ENCODE peak calls at places on chromosomes 4 and X, in seven cellular contexts. O is K562, D is HCT116, N is SK-N-SH, E is H1, V is GM12878, Z is HepG2. A is an unnamed sample.

GRCh38 chrX:13938053-13938765 is 91.5 kb downstream of the GEMIN8 start:
- DNase-seq in O (no peak), D (no peak), N (peak), E (no peak), V (no peak), Z (no peak), A (peak)

GRCh38 chrX:39450578-39450977 is 647.2 kb downstream of the BCOR start:
- DNase-seq in O (peak), D (no peak), N (no peak), E (no peak), V (no peak), Z (no peak), A (no peak)

GRCh38 chrX:47607091-47607490 is 12.6 kb downstream of the SYN1 start:
- DNase-seq in O (no peak), D (no peak), N (no peak), E (no peak), V (no peak), Z (no peak), A (no peak)

GRCh38 chr4:99587803-99588202 is 13.2 kb downstream of the MTTP start:
- DNase-seq in O (no peak), D (no peak), N (no peak), E (no peak), V (no peak), Z (no peak), A (no peak)

GRCh38 chrX:23815376-23815775 is 32.4 kb downstream of the SAT1 start:
- DNase-seq in O (no peak), D (no peak), N (no peak), E (no peak), V (no peak), Z (no peak), A (no peak)

GRCh38 chr4:5018603-5019002 is 655 bp downstream of the CYTL1 start:
- DNase-seq in O (no peak), D (no peak), N (peak), E (no peak), V (no peak), Z (no peak), A (no peak)

GRCh38 chr4:90586799-90587198 is 459.6 kb downstream of the CCSER1 start:
- DNase-seq in O (no peak), D (no peak), N (no peak), E (no peak), V (no peak), Z (no peak), A (no peak)

GRCh38 chr4:48739560-48740019 is 40.5 kb downstream of the FRYL start:
- DNase-seq in O (no peak), D (no peak), N (no peak), E (no peak), V (peak), Z (no peak), A (no peak)

GRCh38 chr4:76449362-76449767 is 14.3 kb downstream of the SHROOM3 start:
- DNase-seq in O (no peak), D (no peak), N (no peak), E (no peak), V (no peak), Z (no peak), A (no peak)

GRCh38 chr4:14831447-14831846 is 170.8 kb upstream of the CPEB2 start:
- DNase-seq in O (no peak), D (no peak), N (no peak), E (no peak), V (no peak), Z (no peak), A (no peak)

GRCh38 chr4:56979674-56980073 is 978 bp downstream of the POLR2B start:
- DNase-seq in O (no peak), D (no peak), N (no peak), E (no peak), V (no peak), Z (peak), A (no peak)

GRCh38 chr4:95263960-95264359 is 284.8 kb downstream of the UNC5C start:
- DNase-seq in O (no peak), D (no peak), N (no peak), E (no peak), V (no peak), Z (no peak), A (no peak)

GRCh38 chrX:1720826-1721225 is 106.0 kb downstream of the ASMT start:
- DNase-seq in O (no peak), D (no peak), N (no peak), E (no peak), V (no peak), Z (no peak), A (no peak)

GRCh38 chr4:61400446-61400845 is 200.3 kb downstream of the ADGRL3 start:
- DNase-seq in O (no peak), D (no peak), N (no peak), E (no peak), V (no peak), Z (no peak), A (no peak)

GRCh38 chr4:2925931-2926860 is 37.0 kb downstream of the NOP14 start:
- DNase-seq in O (no peak), D (no peak), N (no peak), E (no peak), V (no peak), Z (no peak), A (no peak)

GRCh38 chr4:84497220-84497834 is 1.8 kb downstream of the NKX6-1 start:
- DNase-seq in O (no peak), D (no peak), N (peak), E (no peak), V (no peak), Z (no peak), A (no peak)

GRCh38 chr4:169677150-169677732 is 56.9 kb downstream of the CLCN3 start:
- DNase-seq in O (no peak), D (no peak), N (no peak), E (no peak), V (no peak), Z (no peak), A (no peak)

GRCh38 chr4:8117278-8117682 is 41.3 kb downstream of the ABLIM2 start:
- DNase-seq in O (peak), D (peak), N (peak), E (peak), V (peak), Z (peak), A (peak)

GRCh38 chr4:99886146-99886545 is 8.1 kb downstream of the LAMTOR3 start:
- DNase-seq in O (no peak), D (no peak), N (no peak), E (no peak), V (no peak), Z (no peak), A (no peak)

GRCh38 chr4:151921371-151921770 is 160.6 kb upstream of the GATB start:
- DNase-seq in O (no peak), D (no peak), N (no peak), E (no peak), V (no peak), Z (no peak), A (no peak)

GRCh38 chr4:138243369-138243768 is 1.2 kb upstream of the SLC7A11 start:
- DNase-seq in O (no peak), D (peak), N (no peak), E (no peak), V (no peak), Z (no peak), A (no peak)

GRCh38 chr4:25913056-25913850 is 767 bp upstream of the SMIM20 start:
- DNase-seq in O (no peak), D (no peak), N (peak), E (no peak), V (no peak), Z (no peak), A (no peak)

GRCh38 chr4:105140684-105141490 is 5.8 kb upstream of the TET2 start:
- DNase-seq in O (no peak), D (no peak), N (peak), E (no peak), V (no peak), Z (peak), A (no peak)

GRCh38 chr4:15231265-15232091 is 196.4 kb upstream of the C1QTNF7 start:
- DNase-seq in O (peak), D (peak), N (peak), E (no peak), V (peak), Z (peak), A (peak)

GRCh38 chrX:53558646-53559045 is 124.5 kb upstream of the HSD17B10 start:
- DNase-seq in O (no peak), D (no peak), N (no peak), E (no peak), V (no peak), Z (no peak), A (no peak)

GRCh38 chrX:152635941-152636340 is 1.8 kb upstream of the GABRQ start:
- DNase-seq in O (peak), D (peak), N (peak), E (no peak), V (no peak), Z (peak), A (peak)

GRCh38 chr4:138181288-138181687 is 60.9 kb downstream of the SLC7A11 start:
- DNase-seq in O (no peak), D (no peak), N (no peak), E (no peak), V (no peak), Z (no peak), A (no peak)

GRCh38 chr4:5782829-5783476 is 72.0 kb downstream of the EVC start:
- DNase-seq in O (no peak), D (no peak), N (no peak), E (no peak), V (no peak), Z (no peak), A (no peak)

GRCh38 chr4:141388483-141388882 is 167.8 kb downstream of the ZNF330 start:
- DNase-seq in O (no peak), D (no peak), N (no peak), E (no peak), V (no peak), Z (no peak), A (no peak)

GRCh38 chrX:19785647-19786046 is 101.8 kb downstream of the SH3KBP1 start:
- DNase-seq in O (no peak), D (no peak), N (no peak), E (no peak), V (no peak), Z (no peak), A (no peak)

GRCh38 chr4:113169368-113169767 is 119.9 kb downstream of the ANK2 start:
- DNase-seq in O (no peak), D (no peak), N (no peak), E (no peak), V (no peak), Z (peak), A (no peak)

GRCh38 chrX:31287861-31288260 is 216.0 kb upstream of the FTHL17 start:
- DNase-seq in O (no peak), D (no peak), N (no peak), E (no peak), V (no peak), Z (no peak), A (no peak)

GRCh38 chrX:20116087-20116574 is 576 bp downstream of the MAP7D2 start:
- DNase-seq in O (no peak), D (no peak), N (peak), E (no peak), V (no peak), Z (no peak), A (no peak)

GRCh38 chr4:124423160-124423559 is 289.4 kb downstream of the ANKRD50 start:
- DNase-seq in O (no peak), D (no peak), N (no peak), E (no peak), V (no peak), Z (no peak), A (no peak)

GRCh38 chrX:54786972-54787371 is 11.1 kb downstream of the ITIH6 start:
- DNase-seq in O (no peak), D (no peak), N (no peak), E (no peak), V (no peak), Z (no peak), A (peak)

GRCh38 chrX:69626129-69626528 is 10.2 kb downstream of the EDA start:
- DNase-seq in O (no peak), D (no peak), N (no peak), E (no peak), V (no peak), Z (no peak), A (no peak)

GRCh38 chr4:129804458-129804981 is 708.6 kb downstream of the C4orf33 start:
- DNase-seq in O (no peak), D (no peak), N (no peak), E (no peak), V (no peak), Z (no peak), A (no peak)

GRCh38 chr4:80452768-80453167 is 117.2 kb downstream of the CFAP299 start:
- DNase-seq in O (no peak), D (no peak), N (no peak), E (no peak), V (no peak), Z (no peak), A (no peak)

GRCh38 chr4:88115587-88115986 is 42.9 kb downstream of the ABCG2 start:
- DNase-seq in O (no peak), D (no peak), N (no peak), E (no peak), V (no peak), Z (no peak), A (no peak)
- TF ChIP-seq JUND in O (no peak), D (no peak), N (no peak), E (no peak), V (no peak), Z (no peak), A (no peak)

DNA sequence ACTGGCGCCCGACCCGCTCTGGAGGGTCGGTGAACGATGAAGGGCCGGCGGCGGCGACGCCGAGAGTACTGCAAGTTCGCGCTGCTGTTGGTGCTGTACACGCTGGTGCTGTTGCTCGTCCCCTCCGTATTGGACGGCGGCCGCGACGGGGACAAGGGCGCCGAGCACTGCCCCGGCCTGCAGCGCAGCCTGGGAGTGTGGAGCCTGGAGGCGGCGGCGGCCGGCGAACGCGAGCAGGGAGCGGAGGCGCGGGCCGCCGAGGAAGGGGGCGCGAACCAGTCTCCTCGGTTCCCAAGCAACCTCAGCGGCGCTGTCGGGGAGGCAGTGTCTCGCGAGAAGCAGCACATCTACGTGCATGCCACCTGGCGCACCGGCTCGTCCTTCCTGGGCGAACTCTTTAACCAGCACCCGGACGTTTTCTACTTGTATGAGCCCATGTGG is 351 bp downstream of the CHST7 start:
- DNase-seq in O (no peak), D (no peak), N (peak), E (no peak), V (no peak), Z (peak), A (peak)
- TF ChIP-seq JUND in O (no peak), D (no peak), N (no peak), E (no peak), V (no peak), Z (no peak), A (no peak)

DNA sequence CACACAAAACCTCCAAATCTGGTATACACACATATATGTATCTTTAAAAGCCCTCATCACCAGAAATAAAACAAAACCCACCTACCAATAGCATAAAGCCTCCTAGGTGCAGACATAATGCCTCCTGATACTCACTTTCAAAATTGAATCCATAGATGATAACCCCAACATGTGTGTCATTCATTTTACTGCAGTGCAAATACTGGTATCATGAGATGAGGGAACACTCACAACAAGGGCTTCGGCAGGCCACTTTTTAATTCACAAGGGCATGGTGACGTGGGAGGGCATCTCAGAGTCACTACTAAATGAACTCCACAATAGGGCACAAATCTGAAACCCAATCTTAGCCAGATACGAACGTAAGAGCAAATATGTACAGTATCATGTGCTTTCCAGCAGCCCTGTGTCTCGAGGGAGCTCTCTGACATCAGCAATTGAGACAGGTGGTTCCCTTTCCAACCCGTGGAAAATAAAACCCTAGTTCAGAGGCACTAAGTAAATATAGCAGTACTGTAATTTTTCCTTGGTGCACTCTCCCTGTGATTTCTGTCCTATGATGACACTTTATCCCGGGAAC is 14.1 kb upstream of the PPARGC1A start:
- DNase-seq in O (no peak), D (no peak), N (no peak), E (no peak), V (no peak), Z (no peak), A (no peak)
- TF ChIP-seq JUND in O (no peak), D (no peak), N (no peak), E (no peak), V (no peak), Z (no peak), A (no peak)

GRCh38 chrX:110086162-110086915 is 83.4 kb downstream of the TMEM164 start:
- DNase-seq in O (no peak), D (no peak), N (no peak), E (no peak), V (no peak), Z (peak), A (peak)

GRCh38 chrX:110086916-110087484 is 84.1 kb downstream of the TMEM164 start:
- DNase-seq in O (peak), D (peak), N (no peak), E (no peak), V (no peak), Z (peak), A (no peak)

GRCh38 chrX:110082156-110082555 is 79.2 kb downstream of the TMEM164 start:
- DNase-seq in O (no peak), D (no peak), N (no peak), E (no peak), V (no peak), Z (no peak), A (no peak)

GRCh38 chrX:110089656-110090404 is 86.9 kb downstream of the TMEM164 start:
- DNase-seq in O (no peak), D (no peak), N (no peak), E (no peak), V (no peak), Z (no peak), A (no peak)

DNA sequence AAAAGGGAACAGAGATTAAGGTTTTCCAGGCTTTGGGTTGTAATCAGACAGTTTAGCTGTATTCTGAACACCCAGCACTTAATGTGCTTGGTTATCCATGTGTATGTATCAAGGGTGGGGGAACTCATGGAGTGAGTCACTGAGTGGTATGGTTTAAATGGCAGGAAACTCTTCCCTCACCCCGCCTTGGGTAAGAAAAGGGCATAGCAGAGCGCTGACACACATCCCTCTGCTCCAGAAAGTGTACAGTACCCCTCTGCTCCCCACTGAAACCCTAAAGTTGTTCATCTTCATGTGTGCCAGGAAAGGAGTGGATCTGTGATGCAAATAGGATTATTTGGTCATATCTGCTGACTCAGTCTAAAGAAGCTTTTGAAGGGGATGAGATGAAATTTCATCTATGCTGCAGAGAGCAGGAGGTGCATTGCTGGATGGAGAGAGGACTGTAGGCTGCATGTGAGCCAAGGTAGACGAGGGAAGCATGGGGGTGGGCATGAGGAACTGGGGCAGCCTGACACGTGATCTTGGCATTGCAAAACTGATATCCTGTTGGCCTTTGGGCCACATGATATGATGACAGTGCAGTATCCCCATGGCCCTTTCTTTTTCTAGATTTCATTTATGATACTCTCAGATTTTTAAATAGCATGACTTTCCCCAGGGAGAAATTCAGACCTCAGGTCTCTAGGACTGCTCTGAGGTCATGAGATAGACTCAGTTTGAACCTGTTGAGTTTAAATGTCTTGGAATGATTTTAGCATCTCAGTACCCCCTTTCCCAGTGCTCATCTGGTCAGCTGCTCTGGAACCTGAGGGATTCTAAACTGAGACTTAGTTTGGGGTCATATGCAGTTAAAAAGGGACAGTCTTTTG is 84.8 kb downstream of the TMEM164 start:
- DNase-seq in O (no peak), D (peak), N (no peak), E (no peak), V (no peak), Z (no peak), A (no peak)
- TF ChIP-seq JUND in O (no peak), D (peak), N (peak), E (no peak), V (no peak), Z (no peak), A (no peak)

DNA sequence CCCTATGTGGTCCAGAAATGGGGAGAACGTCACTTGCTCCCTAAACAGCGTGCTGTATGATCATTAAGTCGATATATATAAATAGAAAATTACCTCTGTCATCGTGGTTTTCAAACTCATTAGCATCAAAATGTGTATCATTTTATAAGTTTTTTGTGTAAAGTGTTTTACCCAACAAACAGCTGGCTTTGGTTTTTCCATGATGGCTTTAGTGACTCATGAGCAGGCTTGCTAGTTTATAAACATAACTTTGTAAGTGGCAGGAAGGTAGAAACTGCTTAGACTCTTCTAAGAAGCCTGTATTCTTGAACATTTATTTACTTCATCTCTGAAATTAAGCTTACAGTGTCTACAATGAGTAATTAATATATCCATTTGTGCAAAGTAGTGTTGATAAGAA is 108.4 kb upstream of the DIPK2B start:
- DNase-seq in O (no peak), D (no peak), N (no peak), E (no peak), V (no peak), Z (no peak), A (no peak)
- TF ChIP-seq JUND in O (no peak), D (no peak), N (no peak), E (no peak), V (no peak), Z (no peak), A (no peak)

GRCh38 chr4:102572452-102572851 is 71.3 kb downstream of the NFKB1 start:
- DNase-seq in O (no peak), D (no peak), N (no peak), E (no peak), V (no peak), Z (no peak), A (no peak)

GRCh38 chr4:102574317-102574716 is 73.2 kb downstream of the NFKB1 start:
- DNase-seq in O (no peak), D (no peak), N (no peak), E (no peak), V (no peak), Z (no peak), A (no peak)

GRCh38 chr4:102578270-102578669 is 77.1 kb downstream of the NFKB1 start:
- DNase-seq in O (no peak), D (no peak), N (no peak), E (no peak), V (no peak), Z (no peak), A (no peak)

GRCh38 chr4:102578819-102579218 is 77.7 kb downstream of the NFKB1 start:
- DNase-seq in O (no peak), D (no peak), N (no peak), E (peak), V (no peak), Z (no peak), A (no peak)

GRCh38 chr4:102575369-102576129 is 74.4 kb downstream of the NFKB1 start:
- DNase-seq in O (no peak), D (no peak), N (no peak), E (no peak), V (no peak), Z (peak), A (no peak)
- TF ChIP-seq JUND in O (no peak), D (no peak), N (no peak), E (no peak), V (no peak), Z (no peak), A (no peak)